ENCODE peak calls at places on chromosomes 3 and 15, in ten cellular contexts. N, V, W, I, M, D, G, R, X and L are unnamed samples.

GRCh38 chr3:141235661-141236171 is 4.1 kb downstream of the PXYLP1 start:
- DNase-seq in N (no peak), V (peak), W (no peak), I (no peak), M (no peak), D (no peak), G (no peak), R (no peak), X (no peak), L (peak)

GRCh38 chr3:62727576-62727975 is 147.6 kb downstream of the CADPS start:
- DNase-seq in N (no peak), V (no peak), W (peak), I (no peak), M (no peak), D (no peak), G (no peak), R (peak), X (no peak), L (no peak)

GRCh38 chr3:69738291-69738690 is 973 bp upstream of the MITF start:
- DNase-seq in N (peak), V (no peak), W (peak), I (no peak), M (no peak), D (peak), G (no peak), R (peak), X (no peak), L (no peak)

GRCh38 chr3:115975353-115975752 is 352.0 kb downstream of the GAP43 start:
- DNase-seq in N (peak), V (no peak), W (peak), I (peak), M (no peak), D (peak), G (no peak), R (peak), X (no peak), L (no peak)

GRCh38 chr15:66850078-66850991 is 148.3 kb downstream of the SMAD6 start:
- DNase-seq in N (no peak), V (peak), W (no peak), I (no peak), M (no peak), D (peak), G (peak), R (no peak), X (peak), L (no peak)

GRCh38 chr3:42290966-42291714 is 25.2 kb upstream of the CCK start:
- DNase-seq in N (no peak), V (no peak), W (no peak), I (no peak), M (no peak), D (no peak), G (no peak), R (no peak), X (peak), L (peak)

GRCh38 chr15:35696767-35697231 is 150.8 kb upstream of the DPH6 start:
- DNase-seq in N (peak), V (no peak), W (peak), I (peak), M (no peak), D (peak), G (no peak), R (peak), X (no peak), L (no peak)

GRCh38 chr3:150105886-150106612 is 135.4 kb upstream of the PFN2 start:
- DNase-seq in N (no peak), V (no peak), W (no peak), I (no peak), M (no peak), D (no peak), G (no peak), R (no peak), X (no peak), L (no peak)

DNA sequence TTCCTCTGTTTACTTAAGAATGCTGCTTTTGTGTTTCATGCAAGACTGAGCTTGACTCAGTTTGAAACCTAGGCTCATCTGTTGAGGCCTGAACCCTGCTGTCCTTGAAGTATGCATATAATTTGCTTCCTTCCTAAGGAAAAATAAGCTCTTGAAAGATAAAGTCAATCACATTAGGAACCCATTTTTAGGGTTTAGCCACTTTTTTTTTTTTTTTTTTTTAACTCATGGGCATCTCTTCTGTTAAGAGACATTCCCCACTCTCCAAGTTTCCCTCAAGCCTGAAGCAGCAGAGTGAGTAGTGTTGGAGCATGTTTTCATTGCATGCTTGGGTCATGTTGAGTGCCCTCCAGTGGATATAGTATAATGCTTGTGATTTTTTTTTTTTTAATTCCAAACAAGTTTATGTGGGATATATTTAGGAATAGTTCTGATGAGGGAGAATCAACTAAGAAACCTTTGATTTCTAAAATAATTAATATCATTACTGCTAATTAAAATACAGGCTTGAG is 3.6 kb downstream of the CTNNB1 start:
- DNase-seq in N (peak), V (no peak), W (peak), I (peak), M (no peak), D (peak), G (no peak), R (peak), X (peak), L (no peak)
- TF ChIP-seq CTCF in N (peak), V (peak), W (peak), I (peak), M (no peak), D (peak), G (no peak), R (peak), X (peak), L (peak)

DNA sequence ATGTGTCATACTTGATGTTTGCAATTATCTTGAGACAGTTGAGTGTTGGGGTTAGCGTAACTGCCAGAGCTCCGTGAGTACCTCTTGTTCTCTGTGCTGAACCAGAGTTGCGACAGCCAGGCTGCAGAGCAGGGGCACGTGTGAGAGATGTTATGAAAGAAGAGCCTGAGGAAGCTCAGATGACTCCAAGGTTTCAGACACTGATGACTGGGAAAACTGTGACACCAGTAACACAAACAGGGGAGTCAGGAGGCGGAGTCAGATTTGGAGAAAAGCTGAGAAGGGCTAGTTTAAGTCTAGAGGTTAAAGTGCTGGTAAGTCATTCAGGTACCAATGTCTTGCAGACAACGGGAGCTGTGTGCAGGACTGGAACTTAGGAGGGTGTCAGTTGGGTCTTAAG is 45.0 kb downstream of the BLM start:
- DNase-seq in N (peak), V (peak), W (no peak), I (no peak), M (no peak), D (peak), G (peak), R (no peak), X (no peak), L (no peak)
- TF ChIP-seq CTCF in N (no peak), V (no peak), W (no peak), I (no peak), M (no peak), D (no peak), G (no peak), R (no peak), X (no peak), L (no peak)

GRCh38 chr3:99753268-99753975 is 64.2 kb upstream of the CMSS1 start:
- DNase-seq in N (peak), V (no peak), W (peak), I (peak), M (no peak), D (peak), G (no peak), R (peak), X (peak), L (no peak)

GRCh38 chr3:99751649-99752048 is 66.0 kb upstream of the CMSS1 start:
- DNase-seq in N (peak), V (no peak), W (peak), I (no peak), M (no peak), D (peak), G (no peak), R (peak), X (no peak), L (no peak)

GRCh38 chr3:99747915-99748314 is 69.7 kb upstream of the CMSS1 start:
- DNase-seq in N (peak), V (no peak), W (peak), I (peak), M (no peak), D (no peak), G (no peak), R (peak), X (no peak), L (no peak)
- TF ChIP-seq CTCF in N (peak), V (no peak), W (peak), I (no peak), M (no peak), D (peak), G (no peak), R (peak), X (no peak), L (peak)

GRCh38 chr15:91099616-91100560 is at the start of gene SV2B:
- DNase-seq in N (peak), V (no peak), W (peak), I (peak), M (peak), D (peak), G (peak), R (peak), X (no peak), L (no peak)
- TF ChIP-seq CTCF in N (peak), V (no peak), W (no peak), I (peak), M (no peak), D (no peak), G (no peak), R (no peak), X (no peak), L (no peak)

GRCh38 chr3:193744822-193745684 is 152.0 kb downstream of the OPA1 start:
- DNase-seq in N (peak), V (no peak), W (peak), I (no peak), M (no peak), D (peak), G (no peak), R (no peak), X (no peak), L (peak)

GRCh38 chr3:193746832-193747231 is 153.8 kb downstream of the OPA1 start:
- DNase-seq in N (no peak), V (no peak), W (no peak), I (no peak), M (no peak), D (no peak), G (no peak), R (no peak), X (no peak), L (no peak)

GRCh38 chr3:193742628-193743027 is 149.6 kb downstream of the OPA1 start:
- DNase-seq in N (no peak), V (no peak), W (no peak), I (no peak), M (no peak), D (no peak), G (no peak), R (no peak), X (peak), L (peak)

GRCh38 chr3:193744048-193744821 is 151.2 kb downstream of the OPA1 start:
- DNase-seq in N (no peak), V (no peak), W (peak), I (peak), M (no peak), D (peak), G (no peak), R (no peak), X (peak), L (peak)

GRCh38 chr3:193743702-193744047 is 150.7 kb downstream of the OPA1 start:
- DNase-seq in N (no peak), V (no peak), W (peak), I (peak), M (no peak), D (peak), G (no peak), R (no peak), X (peak), L (peak)
- TF ChIP-seq CTCF in N (no peak), V (no peak), W (no peak), I (no peak), M (no peak), D (no peak), G (no peak), R (no peak), X (no peak), L (no peak)

GRCh38 chr3:188829577-188829976 is 342.2 kb upstream of the TPRG1 start:
- DNase-seq in N (no peak), V (no peak), W (no peak), I (no peak), M (no peak), D (no peak), G (no peak), R (no peak), X (no peak), L (no peak)

GRCh38 chr3:188832961-188833615 is 338.7 kb upstream of the TPRG1 start:
- DNase-seq in N (no peak), V (no peak), W (no peak), I (no peak), M (no peak), D (peak), G (no peak), R (peak), X (no peak), L (no peak)

GRCh38 chr3:188832146-188832545 is 339.6 kb upstream of the TPRG1 start:
- DNase-seq in N (no peak), V (no peak), W (no peak), I (no peak), M (no peak), D (no peak), G (no peak), R (no peak), X (no peak), L (no peak)

GRCh38 chr3:188827593-188827992 is 344.2 kb upstream of the TPRG1 start:
- DNase-seq in N (peak), V (no peak), W (peak), I (no peak), M (no peak), D (peak), G (no peak), R (no peak), X (no peak), L (no peak)

DNA sequence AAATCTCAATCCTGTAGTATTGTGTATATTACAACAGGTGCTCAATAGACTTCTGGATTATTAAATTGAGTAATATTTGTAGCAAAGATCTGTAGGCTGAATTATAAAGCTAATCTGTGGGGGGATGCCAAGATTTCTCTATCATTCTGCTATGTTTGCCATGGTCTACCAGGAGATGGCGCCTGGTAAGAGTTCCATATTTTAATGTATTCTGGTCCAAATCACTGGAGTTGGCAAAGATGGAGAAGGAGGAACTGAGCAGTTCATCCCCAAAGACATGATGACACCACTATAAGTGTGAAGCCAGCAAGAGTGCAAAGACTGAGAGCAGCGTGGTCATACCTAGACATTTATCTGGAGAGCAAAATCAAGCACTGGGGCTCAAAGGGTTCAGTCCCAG is 340.8 kb upstream of the TPRG1 start:
- DNase-seq in N (no peak), V (no peak), W (no peak), I (peak), M (no peak), D (no peak), G (no peak), R (no peak), X (peak), L (no peak)
- TF ChIP-seq CTCF in N (peak), V (no peak), W (peak), I (peak), M (no peak), D (peak), G (no peak), R (peak), X (peak), L (peak)

DNA sequence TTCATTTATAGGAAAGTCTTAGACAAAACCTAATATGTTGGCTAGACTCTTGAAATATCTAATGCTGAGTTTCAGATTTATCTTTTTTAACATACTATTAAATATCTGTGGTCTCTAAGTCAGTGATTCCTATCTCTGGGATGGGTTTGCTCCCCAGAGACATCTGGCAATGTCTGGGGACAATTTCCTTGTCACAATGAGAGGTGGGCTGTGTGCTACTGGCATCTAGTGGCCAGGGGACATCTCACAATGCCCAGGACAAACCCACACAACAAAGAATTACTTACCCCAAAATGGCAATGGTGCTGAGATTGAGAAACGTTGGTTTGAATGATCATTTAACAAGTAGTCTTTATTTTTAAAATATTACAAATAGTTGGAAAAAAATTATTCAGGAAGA is 602.1 kb downstream of the MAGI1 start:
- DNase-seq in N (no peak), V (no peak), W (no peak), I (peak), M (no peak), D (peak), G (no peak), R (no peak), X (peak), L (no peak)
- TF ChIP-seq CTCF in N (peak), V (peak), W (peak), I (peak), M (no peak), D (peak), G (no peak), R (peak), X (peak), L (peak)

DNA sequence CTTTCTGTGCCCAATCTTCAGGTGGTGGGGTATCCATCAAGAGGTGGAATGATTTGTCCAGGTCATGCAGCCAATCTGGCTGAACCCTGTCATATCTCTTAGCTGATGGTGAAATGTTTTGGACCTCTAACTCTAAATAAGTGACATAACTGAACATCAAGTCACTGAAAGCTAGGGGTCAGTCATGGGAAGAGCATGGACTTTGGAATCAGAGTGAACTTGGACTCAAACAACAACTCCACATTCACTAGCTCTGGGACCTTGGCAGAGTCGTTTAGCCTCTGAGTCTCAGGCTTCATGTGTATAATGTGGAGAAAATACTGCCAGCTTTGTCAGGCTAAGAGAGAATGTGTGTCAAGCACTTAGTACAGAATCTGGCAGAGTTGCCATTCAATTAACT is 557.8 kb upstream of the CFAP20DC start:
- DNase-seq in N (peak), V (no peak), W (no peak), I (peak), M (no peak), D (peak), G (no peak), R (no peak), X (no peak), L (no peak)
- TF ChIP-seq CTCF in N (peak), V (no peak), W (no peak), I (no peak), M (no peak), D (peak), G (no peak), R (no peak), X (no peak), L (peak)